ENCODE peak calls at places on chromosomes 7 and 10, in ten cellular contexts. N, O, F, K, C, V, B, I, Q and T are unnamed samples.

GRCh38 chr10:6843477-6843876 is 263.4 kb upstream of the PRKCQ start:
- DNase-seq in N (no peak), O (no peak), F (no peak), K (peak; percentile 11), C (no peak), V (no peak), B (no peak), I (no peak), Q (no peak), T (no peak)

GRCh38 chr10:131983780-131984179 is 2.1 kb upstream of the BNIP3 start:
- DNase-seq in N (peak; percentile 99), O (peak; percentile 82), F (no peak), K (peak; percentile 95), C (peak; percentile 68), V (no peak), B (no peak), I (peak; percentile 60), Q (no peak), T (no peak)

GRCh38 chr10:52451817-52452216 is 137.7 kb downstream of the DKK1 start:
- DNase-seq in N (peak; percentile 76), O (peak; percentile 90), F (no peak), K (peak; percentile 71), C (peak; percentile 33), V (no peak), B (no peak), I (peak; percentile 88), Q (no peak), T (no peak)

GRCh38 chr7:128264477-128264876 is 23.4 kb downstream of the LEP start:
- DNase-seq in N (no peak), O (no peak), F (no peak), K (no peak), C (no peak), V (no peak), B (no peak), I (no peak), Q (no peak), T (no peak)

GRCh38 chr10:80187465-80188409 is 17.6 kb downstream of the ANXA11 start:
- DNase-seq in N (no peak), O (no peak), F (no peak), K (no peak), C (no peak), V (no peak), B (peak; percentile 45), I (no peak), Q (no peak), T (no peak)

GRCh38 chr10:104339469-104340098 is 1.3 kb upstream of the ITPRIP start:
- DNase-seq in N (peak; percentile 77), O (peak; percentile 74), F (no peak), K (peak; percentile 82), C (peak; percentile 83), V (no peak), B (no peak), I (peak; percentile 59), Q (no peak), T (no peak)

GRCh38 chr7:86469680-86470295 is 173.9 kb upstream of the GRM3 start:
- DNase-seq in N (peak; percentile 55), O (peak; percentile 59), F (peak; percentile 82), K (peak; percentile 73), C (peak; percentile 78), V (no peak), B (no peak), I (peak; percentile 59), Q (peak; percentile 73), T (peak; percentile 69)

GRCh38 chr10:19964625-19965024 is 148.4 kb downstream of the PLXDC2 start:
- DNase-seq in N (no peak), O (no peak), F (no peak), K (no peak), C (no peak), V (no peak), B (no peak), I (no peak), Q (no peak), T (no peak)

GRCh38 chr7:28328822-28329615 is 83.3 kb upstream of the CREB5 start:
- DNase-seq in N (no peak), O (no peak), F (no peak), K (no peak), C (no peak), V (no peak), B (no peak), I (no peak), Q (no peak), T (no peak)

GRCh38 chr7:25849361-25850184 is 302.4 kb upstream of the NFE2L3 start:
- DNase-seq in N (peak; percentile 91), O (peak; percentile 80), F (no peak), K (peak; percentile 98), C (peak; percentile 97), V (no peak), B (no peak), I (peak; percentile 65), Q (no peak), T (no peak)

GRCh38 chr7:13778967-13779366 is 210.5 kb downstream of the ETV1 start:
- DNase-seq in N (peak; percentile 35), O (peak; percentile 22), F (no peak), K (peak; percentile 25), C (peak; percentile 10), V (no peak), B (no peak), I (peak; percentile 71), Q (no peak), T (no peak)

GRCh38 chr10:113132651-113133088 is 182.6 kb downstream of the TCF7L2 start:
- DNase-seq in N (peak; percentile 32), O (peak; percentile 97), F (peak; percentile 23), K (peak; percentile 60), C (peak; percentile 22), V (no peak), B (no peak), I (no peak), Q (peak; percentile 51), T (no peak)

GRCh38 chr7:71783779-71784178 is 628.4 kb downstream of the CALN1 start:
- DNase-seq in N (no peak), O (no peak), F (no peak), K (no peak), C (no peak), V (no peak), B (no peak), I (no peak), Q (no peak), T (no peak)

GRCh38 chr10:69056129-69056528 is 31.8 kb upstream of the SRGN start:
- DNase-seq in N (no peak), O (peak; percentile 11), F (no peak), K (peak; percentile 25), C (no peak), V (no peak), B (no peak), I (no peak), Q (no peak), T (no peak)

GRCh38 chr7:111486472-111487142 is 75.7 kb downstream of the IMMP2L start:
- DNase-seq in N (peak; percentile 67), O (peak; percentile 56), F (peak; percentile 9), K (peak; percentile 69), C (peak; percentile 77), V (no peak), B (no peak), I (peak; percentile 31), Q (no peak), T (no peak)

GRCh38 chr7:36045830-36046341 is 107.2 kb upstream of the EEPD1 start:
- DNase-seq in N (no peak), O (no peak), F (no peak), K (no peak), C (no peak), V (no peak), B (no peak), I (no peak), Q (no peak), T (no peak)

GRCh38 chr7:36045275-36045674 is 107.8 kb upstream of the EEPD1 start:
- DNase-seq in N (peak; percentile 56), O (peak; percentile 77), F (no peak), K (peak; percentile 33), C (peak; percentile 72), V (no peak), B (no peak), I (no peak), Q (no peak), T (no peak)

GRCh38 chr7:36048902-36049240 is 104.2 kb upstream of the EEPD1 start:
- DNase-seq in N (peak; percentile 31), O (peak; percentile 64), F (no peak), K (peak; percentile 57), C (peak; percentile 44), V (no peak), B (no peak), I (no peak), Q (no peak), T (no peak)

GRCh38 chr7:36048141-36048901 is 104.7 kb upstream of the EEPD1 start:
- DNase-seq in N (peak; percentile 83), O (peak; percentile 97), F (no peak), K (peak; percentile 96), C (peak; percentile 94), V (no peak), B (no peak), I (peak; percentile 83), Q (no peak), T (no peak)

GRCh38 chr7:36047254-36047653 is 105.8 kb upstream of the EEPD1 start:
- DNase-seq in N (no peak), O (peak; percentile 19), F (no peak), K (no peak), C (peak; percentile 40), V (no peak), B (no peak), I (no peak), Q (no peak), T (no peak)
- TF ChIP-seq CTCF in N (no peak), O (peak; percentile 29), F (no peak), K (peak; percentile 28), C (peak; percentile 22), V (peak; percentile 9), B (no peak), I (peak; percentile 26), Q (no peak), T (peak; percentile 46)

GRCh38 chr10:73786512-73786885 is 1.1 kb downstream of the ZSWIM8 start:
- DNase-seq in N (no peak), O (no peak), F (no peak), K (no peak), C (no peak), V (no peak), B (no peak), I (no peak), Q (no peak), T (no peak)
- TF ChIP-seq CTCF in N (no peak), O (peak; percentile 10), F (no peak), K (no peak), C (no peak), V (no peak), B (no peak), I (no peak), Q (no peak), T (no peak)

GRCh38 chr7:148142660-148143248 is 447.8 kb upstream of the C7orf33 start:
- DNase-seq in N (peak; percentile 21), O (peak; percentile 53), F (peak; percentile 12), K (peak; percentile 40), C (peak; percentile 65), V (no peak), B (no peak), I (peak; percentile 9), Q (no peak), T (no peak)
- TF ChIP-seq CTCF in N (peak; percentile 36), O (peak; percentile 65), F (no peak), K (peak; percentile 44), C (peak; percentile 66), V (peak; percentile 70), B (peak; percentile 8), I (peak; percentile 62), Q (peak; percentile 31), T (peak; percentile 73)

DNA sequence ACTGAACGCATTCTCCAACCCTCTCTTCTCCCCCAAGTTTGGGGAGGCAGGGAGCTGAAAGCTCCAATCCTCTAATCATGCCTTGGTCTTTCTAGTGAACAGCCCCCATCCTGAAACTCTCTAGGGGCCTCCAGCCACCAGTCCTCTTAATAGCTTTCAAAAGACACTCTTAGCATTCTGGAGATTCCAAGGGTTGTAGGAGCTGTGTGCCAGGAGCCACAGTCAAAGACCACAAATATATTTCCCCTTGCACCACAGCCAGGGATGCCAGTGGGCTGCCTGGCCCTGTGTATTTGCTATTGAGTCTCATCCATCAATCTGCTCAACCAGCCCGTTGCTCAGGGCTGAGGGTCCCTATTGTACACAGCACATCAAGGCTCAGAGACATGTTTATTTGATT is 18.5 kb upstream of the MLXIPL start:
- DNase-seq in N (no peak), O (peak; percentile 25), F (no peak), K (no peak), C (no peak), V (no peak), B (no peak), I (no peak), Q (no peak), T (no peak)
- TF ChIP-seq CTCF in N (no peak), O (no peak), F (no peak), K (no peak), C (no peak), V (no peak), B (no peak), I (no peak), Q (no peak), T (no peak)